ENCODE peak calls at places on chromosome 17, in four cellular contexts. S is cardiac fibroblast; X is AML-193; B is effector memory CD8-positive, alpha-beta T cell. A is an unnamed sample.

GRCh38 chr17:81057079-81057730 is 22.3 kb downstream of the BAIAP2 start:
- DNase-seq in S (peak), B (no peak), X (no peak), A (no peak)

GRCh38 chr17:40956401-40957254 is 10.1 kb downstream of the KRT39 start:
- DNase-seq in X (no peak), S (peak), B (no peak), A (no peak)

GRCh38 chr17:58066409-58066808 is 16.8 kb upstream of the DYNLL2 start:
- DNase-seq in S (no peak), X (no peak), B (no peak), A (no peak)

GRCh38 chr17:66491665-66492064 is 189.3 kb downstream of the PRKCA start:
- DNase-seq in X (no peak), S (no peak), B (no peak), A (no peak)

GRCh38 chr17:81054308-81054707 is 19.4 kb downstream of the BAIAP2 start:
- DNase-seq in X (no peak), S (no peak), B (no peak), A (no peak)

GRCh38 chr17:2707721-2708584 is 3.6 kb downstream of the CLUH start:
- DNase-seq in X (no peak), S (no peak), B (no peak), A (no peak)

GRCh38 chr17:4229627-4230026 is 34.2 kb downstream of the ANKFY1 start:
- DNase-seq in B (no peak), X (no peak), S (peak), A (no peak)

GRCh38 chr17:72122668-72123495 is 2.1 kb downstream of the SOX9 start:
- DNase-seq in S (peak), B (no peak), X (no peak), A (no peak)